ENCODE peak calls at places on chromosomes 13 and 19, in six cellular contexts. G is K562, H is GM12878, J is HepG2, M is H1, N is GM12892. A is an unnamed sample.

GRCh38 chr13:64417609-64418008 is 2812.5 kb downstream of the PCDH9 start:
- DNase-seq in H (no peak), G (no peak), M (no peak), N (no peak), J (no peak), A (no peak)

GRCh38 chr19:16571689-16572331 is 405 bp downstream of the SLC35E1 start:
- DNase-seq in N (no peak), M (no peak), G (no peak), H (no peak), J (no peak), A (peak; percentile 58)

GRCh38 chr13:42064259-42064658 is 15.8 kb downstream of the DGKH start:
- DNase-seq in H (no peak), G (no peak), M (no peak), N (no peak), J (no peak), A (no peak)

GRCh38 chr13:111115841-111116500 is 861 bp downstream of the ARHGEF7 start:
- DNase-seq in H (no peak), M (no peak), G (no peak), J (peak; percentile 12), N (no peak), A (no peak)

GRCh38 chr13:50410921-50411712 is 395.9 kb downstream of the KCNRG start:
- DNase-seq in N (no peak), J (peak; percentile 22), M (no peak), H (no peak), G (peak; percentile 48), A (no peak)

GRCh38 chr13:36345438-36346221 is 564 bp downstream of the SPART start:
- DNase-seq in G (peak; percentile 11), N (no peak), J (peak; percentile 35), M (no peak), H (no peak), A (peak; percentile 10)

GRCh38 chr19:4352701-4353121 is 9.3 kb downstream of the MPND start:
- DNase-seq in H (no peak), M (no peak), G (peak; percentile 72), J (peak; percentile 47), N (peak; percentile 71), A (no peak)

GRCh38 chr19:3358919-3359849 is 7.2 kb upstream of the NFIC start:
- DNase-seq in N (peak; percentile 89), H (no peak), M (no peak), G (peak; percentile 95), J (no peak), A (peak; percentile 83)

GRCh38 chr19:50663280-50663790 is 14.1 kb downstream of the C19orf81 start:
- DNase-seq in N (no peak), J (peak; percentile 27), M (no peak), H (no peak), G (peak; percentile 60), A (no peak)

GRCh38 chr13:32804673-32805260 is 211.5 kb upstream of the KL start:
- DNase-seq in N (no peak), M (no peak), J (no peak), G (no peak), H (no peak), A (no peak)

GRCh38 chr13:74206061-74206561 is 71.9 kb upstream of the KLF12 start:
- DNase-seq in G (no peak), H (no peak), J (no peak), M (no peak), N (no peak), A (no peak)

GRCh38 chr13:21895769-21896168 is 224.9 kb downstream of the FGF9 start:
- DNase-seq in G (no peak), J (no peak), H (no peak), N (no peak), M (no peak), A (no peak)

GRCh38 chr13:60661514-60661913 is 264.5 kb downstream of the TDRD3 start:
- DNase-seq in N (no peak), M (no peak), J (no peak), H (no peak), G (no peak), A (no peak)

GRCh38 chr13:50994651-50995050 is 85.1 kb downstream of the RNASEH2B start:
- DNase-seq in M (no peak), H (no peak), N (no peak), J (no peak), G (no peak), A (no peak)

GRCh38 chr13:26964278-26965057 is 203.9 kb upstream of the GPR12 start:
- DNase-seq in J (no peak), G (no peak), M (no peak), N (no peak), H (no peak), A (no peak)

GRCh38 chr13:51913421-51914136 is 51.8 kb downstream of the CCDC70 start:
- DNase-seq in N (no peak), H (no peak), G (no peak), M (no peak), J (no peak), A (no peak)

GRCh38 chr13:45331981-45332830 is 8.8 kb downstream of the TPT1 start:
- DNase-seq in N (no peak), J (peak; percentile 75), G (no peak), H (no peak), M (no peak), A (no peak)

GRCh38 chr13:45335397-45336024 is 5.5 kb downstream of the TPT1 start:
- DNase-seq in G (no peak), J (peak; percentile 65), N (no peak), H (no peak), M (no peak), A (no peak)

GRCh38 chr13:45332831-45333219 is 8.2 kb downstream of the TPT1 start:
- DNase-seq in N (no peak), G (no peak), H (no peak), M (no peak), J (no peak), A (no peak)

GRCh38 chr13:45333973-45334922 is 6.7 kb downstream of the TPT1 start:
- DNase-seq in H (no peak), M (no peak), G (no peak), J (no peak), N (no peak), A (no peak)

GRCh38 chr13:45333251-45333972 is 7.6 kb downstream of the TPT1 start:
- DNase-seq in G (no peak), N (no peak), M (no peak), J (no peak), H (no peak), A (no peak)
- TF ChIP-seq POLR2A in G (no peak), N (peak; percentile 15), M (no peak), J (peak; percentile 32), H (no peak), A (no peak)

GRCh38 chr19:939922-940321 is 14.1 kb downstream of the ARID3A start:
- DNase-seq in H (no peak), N (no peak), G (no peak), M (no peak), J (no peak), A (no peak)

GRCh38 chr19:941292-942132 is 15.7 kb downstream of the ARID3A start:
- DNase-seq in G (no peak), M (no peak), J (no peak), H (no peak), N (no peak), A (no peak)

GRCh38 chr19:942133-942645 is 16.4 kb downstream of the ARID3A start:
- DNase-seq in H (no peak), N (no peak), M (no peak), G (no peak), J (no peak), A (no peak)

GRCh38 chr19:939439-939838 is 13.6 kb downstream of the ARID3A start:
- DNase-seq in H (no peak), M (no peak), N (no peak), G (no peak), J (no peak), A (no peak)

DNA sequence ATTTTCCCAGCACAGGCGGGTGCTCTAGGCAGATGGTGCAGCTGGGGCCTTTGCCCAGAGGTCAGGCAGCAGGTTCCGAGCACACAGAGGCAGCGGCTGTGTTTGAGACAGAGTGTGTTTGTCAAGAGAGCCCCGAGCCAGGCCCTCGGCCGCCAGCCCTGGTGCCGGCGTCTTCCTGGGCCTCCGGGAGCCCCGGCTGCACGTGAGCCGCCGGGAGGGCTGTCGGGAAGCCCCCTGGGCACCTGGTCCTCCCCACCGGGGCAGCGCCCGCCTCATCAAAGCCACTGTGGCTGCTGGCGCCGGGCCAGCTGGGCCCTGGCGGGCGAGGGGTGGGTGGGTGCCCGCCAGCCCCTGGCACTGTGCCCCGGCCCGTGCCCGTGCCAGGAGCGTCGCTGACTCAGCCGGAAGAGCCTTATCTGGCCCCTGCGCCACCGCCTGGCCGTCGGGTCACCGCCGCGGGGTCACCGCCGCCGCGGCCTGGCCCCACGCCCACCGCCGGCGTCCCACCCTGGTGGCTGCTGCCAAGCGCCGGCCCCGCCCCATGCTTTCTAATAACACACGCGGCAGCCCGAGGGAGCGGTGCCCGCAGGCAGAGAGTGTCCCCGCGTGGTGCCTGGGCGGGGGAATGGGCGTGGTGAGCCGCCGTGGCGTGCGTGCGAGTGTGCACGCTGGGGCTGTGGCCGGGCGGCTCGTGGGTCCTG is 14.9 kb downstream of the ARID3A start:
- DNase-seq in H (no peak), J (no peak), N (no peak), M (no peak), G (no peak), A (no peak)
- TF ChIP-seq TAF1 in H (no peak), J (no peak), N (no peak), M (no peak), G (no peak), A (no peak)

DNA sequence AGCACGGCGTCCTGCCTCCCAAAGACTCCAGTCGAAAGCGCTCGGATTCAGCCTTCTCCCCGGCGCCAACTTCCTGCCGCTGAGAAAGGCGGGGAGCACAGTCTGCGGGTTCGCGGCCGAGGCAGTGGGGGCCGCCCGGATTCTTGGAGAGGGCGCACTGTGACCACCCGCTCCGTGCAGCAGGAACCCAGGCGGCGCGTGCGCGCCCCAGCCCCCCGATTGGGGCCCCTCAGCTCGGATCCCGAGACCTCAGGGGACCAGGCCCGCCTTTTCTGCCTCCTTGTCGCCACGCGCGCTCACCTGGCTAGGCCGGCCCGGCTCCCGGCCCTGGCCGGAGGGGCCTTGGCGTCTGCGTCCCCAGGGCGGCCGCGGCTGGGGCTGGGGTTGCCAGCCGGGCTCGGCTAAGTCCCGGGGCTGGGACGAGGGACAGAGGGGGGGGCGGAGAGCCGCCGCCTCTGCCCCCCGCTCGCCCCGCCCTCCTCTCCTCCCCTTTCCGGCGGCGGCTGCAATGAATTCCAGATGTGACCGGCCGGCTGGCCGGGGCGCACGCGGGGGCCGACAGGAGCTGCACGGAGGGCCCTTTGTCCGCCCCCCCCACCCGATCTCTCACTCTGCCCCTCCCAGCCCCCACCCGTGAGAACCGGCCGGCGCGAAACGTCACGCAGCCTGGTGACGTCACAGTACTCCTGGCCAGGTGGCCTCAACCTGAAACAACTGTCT is at the start of gene S1PR2:
- DNase-seq in G (peak; percentile 95), H (no peak), M (no peak), J (peak; percentile 36), N (peak; percentile 85), A (peak; percentile 86)
- TF ChIP-seq POLR2A in G (peak; percentile 75), H (peak; percentile 81), M (peak; percentile 43), J (no peak), N (peak; percentile 55), A (no peak)

GRCh38 chr13:110010433-110011135 is 224.2 kb upstream of the IRS2 start:
- DNase-seq in N (no peak), M (no peak), J (no peak), G (no peak), H (no peak), A (no peak)

GRCh38 chr13:110005563-110005962 is 219.2 kb upstream of the IRS2 start:
- DNase-seq in J (no peak), N (no peak), H (no peak), M (no peak), G (no peak), A (no peak)

GRCh38 chr13:110004814-110005213 is 218.4 kb upstream of the IRS2 start:
- DNase-seq in G (no peak), H (no peak), M (no peak), J (no peak), N (no peak), A (no peak)

GRCh38 chr13:110008816-110009215 is 222.4 kb upstream of the IRS2 start:
- DNase-seq in M (no peak), N (no peak), J (no peak), G (no peak), H (no peak), A (no peak)

GRCh38 chr13:110006304-110006703 is 219.9 kb upstream of the IRS2 start:
- DNase-seq in N (no peak), G (no peak), M (no peak), H (no peak), J (no peak), A (no peak)
- TF ChIP-seq TAF1 in N (no peak), G (no peak), M (no peak), H (no peak), J (no peak), A (no peak)